ENCODE peak calls at places on chromosome 6, in nine cellular contexts. L is IMR-90, Z is A549, T is aorta, J is heart right ventricle, H is AG04449, S is PC-3, E is breast epithelium, W is astrocyte of the spinal cord. R is an unnamed sample.

GRCh38 chr6:39228111-39228971 is 934 bp downstream of the KCNK5 start:
- DNase-seq in L (no peak), Z (no peak), T (no peak), J (no peak), H (no peak), S (no peak), E (no peak), W (no peak), R (no peak)

GRCh38 chr6:17448165-17448564 is 54.8 kb downstream of the CAP2 start:
- DNase-seq in L (peak), Z (no peak), T (no peak), J (no peak), H (peak), S (no peak), E (no peak), W (peak), R (no peak)

GRCh38 chr6:71038966-71039365 is 82.1 kb upstream of the B3GAT2 start:
- DNase-seq in L (no peak), Z (no peak), T (no peak), J (no peak), H (no peak), S (no peak), E (no peak), W (no peak), R (no peak)

GRCh38 chr6:150267686-150268561 is 100.9 kb upstream of the IYD start:
- DNase-seq in L (peak), Z (no peak), T (peak), J (no peak), H (no peak), S (peak), E (peak), W (peak), R (peak)

GRCh38 chr6:150527100-150527499 is 72.6 kb upstream of the PLEKHG1 start:
- DNase-seq in L (peak), Z (no peak), T (peak), J (no peak), H (no peak), S (peak), E (no peak), W (peak), R (no peak)

GRCh38 chr6:130683761-130684517 is 143.3 kb upstream of the SMLR1 start:
- DNase-seq in L (no peak), Z (no peak), T (no peak), J (no peak), H (no peak), S (no peak), E (no peak), W (no peak), R (no peak)

GRCh38 chr6:145704153-145704781 is 31.1 kb downstream of the EPM2A start:
- DNase-seq in L (peak), Z (no peak), T (no peak), J (no peak), H (no peak), S (peak), E (no peak), W (peak), R (no peak)

GRCh38 chr6:139187489-139187888 is 52.6 kb downstream of the HECA start:
- DNase-seq in L (no peak), Z (no peak), T (no peak), J (no peak), H (no peak), S (no peak), E (no peak), W (no peak), R (no peak)

GRCh38 chr6:119443993-119444641 is 94.6 kb upstream of the MAN1A1 start:
- DNase-seq in L (peak), Z (no peak), T (no peak), J (no peak), H (no peak), S (no peak), E (no peak), W (no peak), R (no peak)

GRCh38 chr6:147285087-147285855 is 81.1 kb downstream of the STXBP5 start:
- DNase-seq in L (peak), Z (peak), T (no peak), J (no peak), H (no peak), S (peak), E (no peak), W (peak), R (no peak)

GRCh38 chr6:50699086-50699886 is 14.0 kb upstream of the TFAP2D start:
- DNase-seq in L (no peak), Z (no peak), T (no peak), J (no peak), H (no peak), S (no peak), E (no peak), W (no peak), R (no peak)

GRCh38 chr6:52403627-52404026 is 16.5 kb upstream of the EFHC1 start:
- DNase-seq in L (no peak), Z (no peak), T (no peak), J (peak), H (no peak), S (peak), E (peak), W (no peak), R (peak)

GRCh38 chr6:149897015-149897697 is 757 bp downstream of the RAET1E start:
- DNase-seq in L (peak), Z (peak), T (peak), J (peak), H (peak), S (peak), E (peak), W (peak), R (peak)

GRCh38 chr6:26054937-26055669 is 32.1 kb upstream of the HFE start:
- DNase-seq in L (peak), Z (peak), T (peak), J (peak), H (peak), S (peak), E (peak), W (peak), R (peak)

GRCh38 chr6:112253505-112253841 is 894 bp downstream of the LAMA4 start:
- DNase-seq in L (no peak), Z (no peak), T (no peak), J (peak), H (no peak), S (peak), E (no peak), W (no peak), R (no peak)

GRCh38 chr6:110590821-110591351 is 114.5 kb upstream of the SLC22A16 start:
- DNase-seq in L (peak), Z (no peak), T (no peak), J (no peak), H (no peak), S (no peak), E (no peak), W (peak), R (no peak)

GRCh38 chr6:87483929-87484328 is 11.2 kb downstream of the SLC35A1 start:
- DNase-seq in L (peak), Z (peak), T (no peak), J (peak), H (no peak), S (peak), E (no peak), W (peak), R (no peak)

GRCh38 chr6:138833819-138834539 is 38.1 kb downstream of the ECT2L start:
- DNase-seq in L (no peak), Z (no peak), T (no peak), J (peak), H (no peak), S (no peak), E (no peak), W (peak), R (no peak)

DNA sequence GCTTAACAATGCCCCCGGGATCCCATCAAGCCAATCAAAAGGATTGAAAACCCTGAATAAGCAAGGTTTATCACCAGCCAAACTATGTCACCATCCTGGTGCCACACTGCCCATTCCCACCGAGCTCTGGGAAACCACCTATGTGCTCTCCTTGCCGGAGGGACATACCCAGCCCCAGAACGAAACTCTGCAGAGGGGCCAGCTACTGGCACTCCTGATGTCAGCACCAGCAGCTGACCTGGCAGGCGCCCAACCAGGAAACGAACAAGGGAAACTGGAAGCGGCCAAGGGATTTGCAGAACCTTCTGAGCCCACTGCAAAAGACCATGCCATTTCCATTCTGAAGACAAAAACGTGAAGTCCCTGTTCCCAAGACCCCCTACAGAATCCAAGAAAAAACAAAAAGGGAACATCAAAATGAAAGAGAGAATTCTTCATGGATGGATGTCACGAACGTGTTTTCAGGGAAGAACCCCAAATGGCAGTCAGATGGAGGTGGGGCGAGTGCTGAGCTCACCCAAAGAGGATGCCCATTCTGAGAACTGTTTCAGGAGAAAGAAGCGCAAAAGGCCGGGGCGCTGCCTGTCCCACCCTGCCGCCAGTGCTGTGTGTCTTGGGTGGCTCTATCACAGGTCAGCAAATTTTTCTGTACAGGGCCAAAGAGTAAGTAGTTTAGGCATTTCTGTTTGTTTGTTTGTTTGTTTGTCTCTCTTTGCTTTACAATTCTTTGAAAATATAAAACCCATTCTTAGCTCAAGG is 305.2 kb downstream of the ESR1 start:
- DNase-seq in L (no peak), Z (no peak), T (peak), J (peak), H (no peak), S (no peak), E (peak), W (no peak), R (no peak)
- H3K4me3 ChIP-seq in L (no peak), Z (no peak), T (no peak), J (no peak), H (no peak), S (no peak), E (no peak), W (no peak), R (no peak)

DNA sequence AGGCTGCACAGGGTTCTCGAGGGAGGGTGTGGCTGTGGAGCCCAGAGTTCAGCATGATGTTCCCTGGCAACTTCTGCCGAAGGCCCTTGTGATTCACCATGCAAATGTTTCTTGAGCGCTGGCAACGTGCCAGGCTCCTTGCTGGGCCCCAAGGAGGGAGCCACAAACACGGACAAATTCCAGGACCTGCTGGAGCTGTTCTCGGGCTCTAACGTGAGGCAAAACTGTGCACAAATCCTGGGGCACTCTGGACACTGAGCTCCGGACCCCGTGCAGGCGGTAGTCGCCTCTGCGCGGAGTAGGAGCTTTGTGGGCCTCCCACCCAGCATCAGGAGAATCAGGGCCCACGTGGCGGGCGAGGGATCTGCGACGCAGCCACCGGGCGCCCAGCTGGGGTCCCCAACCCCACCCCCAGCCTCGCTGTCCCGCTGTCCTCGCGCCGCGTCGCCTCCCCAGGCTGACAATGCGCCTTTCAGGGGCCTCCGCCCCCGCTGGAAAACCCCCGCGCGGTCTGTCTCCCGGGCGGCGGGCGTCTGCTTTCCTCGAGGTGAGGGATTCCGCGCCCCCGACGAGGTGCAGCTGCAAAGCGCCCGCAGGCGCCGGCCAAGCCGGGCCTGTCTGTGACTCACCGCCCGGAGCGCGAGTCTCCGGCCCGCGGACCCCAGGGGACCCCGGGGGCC is 31.7 kb upstream of the SCUBE3 start:
- DNase-seq in L (peak), Z (peak), T (peak), J (peak), H (no peak), S (peak), E (peak), W (peak), R (peak)
- H3K4me3 ChIP-seq in L (no peak), Z (peak), T (no peak), J (no peak), H (no peak), S (no peak), E (peak), W (no peak), R (no peak)

GRCh38 chr6:48032156-48032555 is 78.8 kb downstream of the PTCHD4 start:
- DNase-seq in L (peak), Z (peak), T (no peak), J (no peak), H (peak), S (peak), E (no peak), W (peak), R (no peak)

GRCh38 chr6:48041894-48042293 is 69.1 kb downstream of the PTCHD4 start:
- DNase-seq in L (no peak), Z (no peak), T (no peak), J (no peak), H (no peak), S (no peak), E (no peak), W (no peak), R (no peak)

GRCh38 chr6:48037946-48038345 is 73.1 kb downstream of the PTCHD4 start:
- DNase-seq in L (no peak), Z (no peak), T (no peak), J (no peak), H (no peak), S (no peak), E (no peak), W (no peak), R (no peak)

DNA sequence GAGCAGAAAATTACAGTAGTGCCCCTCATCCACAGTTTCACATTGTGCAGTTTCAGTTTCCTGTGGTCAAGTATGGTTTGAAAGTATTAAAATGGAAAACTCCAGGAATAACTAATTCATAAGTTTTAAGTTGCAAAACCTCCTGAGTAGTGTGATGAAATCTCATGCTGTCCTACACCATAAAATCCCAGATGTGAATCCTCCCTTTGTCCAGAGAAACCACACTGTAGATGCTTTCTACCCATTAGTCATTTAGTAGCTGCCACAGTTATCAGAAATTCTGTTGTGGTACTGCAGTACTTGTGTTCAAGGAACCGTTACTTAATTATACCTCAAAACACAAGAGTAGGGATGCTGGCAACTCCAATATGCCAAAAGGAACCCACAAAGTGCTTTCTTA is 74.7 kb downstream of the PTCHD4 start:
- DNase-seq in L (peak), Z (no peak), T (no peak), J (no peak), H (no peak), S (peak), E (no peak), W (peak), R (no peak)
- H3K4me3 ChIP-seq in L (no peak), Z (no peak), T (no peak), J (no peak), H (no peak), S (no peak), E (no peak), W (no peak), R (no peak)

DNA sequence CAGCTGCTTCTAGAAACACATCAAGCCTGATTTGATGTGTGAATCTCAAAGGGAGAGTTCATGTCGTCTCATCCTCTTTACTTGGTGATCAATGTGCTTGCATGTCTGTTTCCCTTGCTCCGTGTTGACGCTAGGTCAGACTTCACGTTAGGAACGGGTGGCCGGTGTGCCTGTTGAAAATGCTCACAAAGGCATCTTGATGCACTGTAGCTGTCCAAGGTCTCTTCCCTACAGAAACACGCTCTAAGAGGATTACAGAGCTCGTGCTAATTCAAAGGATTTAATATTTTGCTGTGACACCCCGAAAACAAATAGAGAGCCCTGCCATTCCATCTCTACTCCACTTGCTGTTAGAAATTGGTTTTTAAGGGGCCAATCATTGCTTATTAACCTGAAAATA is 84.7 kb downstream of the ID4 start:
- DNase-seq in L (no peak), Z (no peak), T (no peak), J (no peak), H (no peak), S (no peak), E (no peak), W (no peak), R (no peak)
- H3K4me3 ChIP-seq in L (no peak), Z (no peak), T (no peak), J (no peak), H (no peak), S (no peak), E (no peak), W (no peak), R (no peak)

GRCh38 chr6:98845201-98846020 is 11.0 kb downstream of the POU3F2 start:
- DNase-seq in L (peak), Z (peak), T (peak), J (peak), H (peak), S (peak), E (peak), W (peak), R (peak)

GRCh38 chr6:98844244-98845161 is 10.1 kb downstream of the POU3F2 start:
- DNase-seq in L (no peak), Z (no peak), T (no peak), J (no peak), H (no peak), S (no peak), E (no peak), W (no peak), R (no peak)

GRCh38 chr6:98841589-98842488 is 7.5 kb downstream of the POU3F2 start:
- DNase-seq in L (no peak), Z (no peak), T (no peak), J (no peak), H (no peak), S (no peak), E (no peak), W (no peak), R (no peak)

GRCh38 chr6:98842489-98843180 is 8.3 kb downstream of the POU3F2 start:
- DNase-seq in L (no peak), Z (no peak), T (no peak), J (no peak), H (no peak), S (no peak), E (no peak), W (no peak), R (no peak)

GRCh38 chr6:98843274-98844243 is 9.2 kb downstream of the POU3F2 start:
- DNase-seq in L (no peak), Z (no peak), T (no peak), J (no peak), H (no peak), S (no peak), E (no peak), W (no peak), R (no peak)
- H3K4me3 ChIP-seq in L (no peak), Z (no peak), T (no peak), J (no peak), H (no peak), S (no peak), E (no peak), W (no peak), R (no peak)

GRCh38 chr6:157020398-157021266 is 243.5 kb downstream of the ARID1B start:
- DNase-seq in L (peak), Z (peak), T (peak), J (peak), H (no peak), S (peak), E (peak), W (peak), R (no peak)
- H3K4me3 ChIP-seq in L (peak), Z (peak), T (peak), J (peak), H (peak), S (peak), E (peak), W (peak), R (peak)